ENCODE peak calls at places on chromosomes 6 and 20, in nine cellular contexts. E, M, G, U, F, D, A, O and W are unnamed samples.

GRCh38 chr6:19851273-19852089 is 14.3 kb downstream of the ID4 start:
- DNase-seq in E (no peak), M (peak), G (peak), U (peak), F (peak), D (peak), A (peak), O (peak), W (peak)

GRCh38 chr6:148593130-148593812 is 153.6 kb upstream of the UST start:
- DNase-seq in E (no peak), M (no peak), G (no peak), U (peak), F (no peak), D (no peak), A (no peak), O (no peak), W (no peak)

GRCh38 chr20:41245086-41245707 is 72.3 kb downstream of the ZHX3 start:
- DNase-seq in E (no peak), M (peak), G (peak), U (peak), F (no peak), D (no peak), A (no peak), O (peak), W (no peak)

GRCh38 chr6:26660096-26660425 is 515 bp upstream of the ZNF322 start:
- DNase-seq in E (no peak), M (peak), G (no peak), U (peak), F (no peak), D (no peak), A (no peak), O (peak), W (no peak)

GRCh38 chr20:5073154-5074049 is 46.4 kb downstream of the PCNA start:
- DNase-seq in E (no peak), M (peak), G (peak), U (peak), F (peak), D (peak), A (peak), O (peak), W (no peak)

GRCh38 chr6:13119549-13119948 is 208.8 kb downstream of the TBC1D7 start:
- DNase-seq in E (no peak), M (no peak), G (no peak), U (no peak), F (no peak), D (no peak), A (no peak), O (no peak), W (no peak)

GRCh38 chr6:159008656-159009288 is 8.8 kb upstream of the RSPH3 start:
- DNase-seq in E (no peak), M (peak), G (no peak), U (peak), F (peak), D (peak), A (peak), O (peak), W (no peak)

GRCh38 chr6:152150196-152150595 is 342.7 kb downstream of the ESR1 start:
- DNase-seq in E (no peak), M (no peak), G (no peak), U (no peak), F (no peak), D (no peak), A (no peak), O (no peak), W (no peak)